ENCODE peak calls at places on chromosome 11, in ten cellular contexts. I is gastrocnemius medialis, R is coronary artery, Q is IMR-90, E is GM23248, V is pancreas, H is A549, Y is tibial nerve, B is NT2/D1, M is sigmoid colon. N is an unnamed sample.

GRCh38 chr11:71286701-71287643 is 34.6 kb upstream of the SHANK2 start:
- DNase-seq in Q (peak), Y (no peak), I (no peak), V (peak), B (no peak), E (peak), M (peak), H (no peak), R (peak), N (no peak)

GRCh38 chr11:124867700-124868099 is 2.5 kb downstream of the ROBO3 start:
- DNase-seq in B (no peak), V (no peak), R (peak), Q (peak), H (peak), E (peak), Y (no peak), I (no peak), M (peak), N (no peak)

GRCh38 chr11:35615911-35616900 is 2.1 kb upstream of the FJX1 start:
- DNase-seq in H (peak), R (no peak), I (no peak), E (peak), Y (no peak), Q (peak), V (no peak), M (no peak), B (no peak), N (peak)

GRCh38 chr11:61123775-61124571 is 21.7 kb downstream of the CD5 start:
- DNase-seq in Y (no peak), I (no peak), H (no peak), V (no peak), B (no peak), E (no peak), M (no peak), Q (no peak), R (no peak), N (no peak)

GRCh38 chr11:59614277-59615131 is 1.1 kb downstream of the OSBP start:
- DNase-seq in H (no peak), E (peak), Q (no peak), Y (no peak), B (no peak), I (no peak), M (no peak), V (no peak), R (no peak), N (no peak)

GRCh38 chr11:8387693-8388092 is 124.0 kb upstream of the LMO1 start:
- DNase-seq in R (no peak), Y (no peak), B (no peak), M (no peak), H (no peak), I (no peak), V (no peak), E (no peak), Q (no peak), N (no peak)

GRCh38 chr11:83971063-83971462 is 684.9 kb upstream of the CCDC90B start:
- DNase-seq in V (no peak), E (peak), Y (no peak), I (no peak), H (no peak), Q (peak), R (no peak), B (no peak), M (no peak), N (no peak)

GRCh38 chr11:17504330-17505107 is 27.9 kb upstream of the ABCC8 start:
- DNase-seq in H (peak), B (peak), Q (peak), R (no peak), M (peak), V (peak), E (peak), Y (peak), I (peak), N (peak)

GRCh38 chr11:36689442-36689841 is 91.4 kb upstream of the RAG2 start:
- DNase-seq in B (no peak), E (no peak), H (no peak), I (no peak), M (no peak), V (no peak), Q (no peak), Y (no peak), R (no peak), N (no peak)

GRCh38 chr11:117600261-117600783 is 196.7 kb downstream of the DSCAML1 start:
- DNase-seq in M (peak), Y (no peak), B (no peak), E (no peak), H (no peak), I (no peak), V (no peak), R (no peak), Q (no peak), N (no peak)

GRCh38 chr11:69040581-69041260 is 8.0 kb upstream of the TPCN2 start:
- DNase-seq in R (no peak), Y (no peak), M (no peak), H (no peak), E (peak), Q (peak), B (peak), V (no peak), I (no peak), N (no peak)

GRCh38 chr11:82775218-82775617 is 41.6 kb upstream of the FAM181B start:
- DNase-seq in Y (no peak), M (no peak), H (no peak), I (no peak), Q (no peak), R (no peak), E (no peak), V (no peak), B (no peak), N (no peak)

GRCh38 chr11:43948341-43949185 is 6.1 kb downstream of the C11orf96 start:
- DNase-seq in R (no peak), Y (no peak), M (no peak), B (no peak), Q (no peak), I (no peak), V (no peak), E (no peak), H (no peak), N (no peak)

GRCh38 chr11:66070604-66071325 is 693 bp downstream of the PACS1 start:
- DNase-seq in Y (no peak), I (peak), B (no peak), H (peak), E (peak), R (peak), M (peak), Q (peak), V (peak), N (peak)

GRCh38 chr11:11229691-11230090 is 123.4 kb downstream of the CSNK2A3 start:
- DNase-seq in H (no peak), I (no peak), Y (no peak), R (peak), M (no peak), E (peak), B (no peak), V (no peak), Q (peak), N (no peak)

GRCh38 chr11:19237813-19238212 is 2.9 kb downstream of the E2F8 start:
- DNase-seq in I (no peak), E (no peak), V (no peak), B (no peak), Q (no peak), R (no peak), Y (no peak), H (no peak), M (no peak), N (no peak)

GRCh38 chr11:75558939-75559843 is 2.9 kb upstream of the SERPINH1 start:
- DNase-seq in E (peak), M (no peak), H (no peak), V (no peak), R (no peak), I (no peak), B (no peak), Y (no peak), Q (peak), N (peak)

GRCh38 chr11:85407648-85408047 is 219.5 kb downstream of the DLG2 start:
- DNase-seq in M (no peak), E (no peak), V (no peak), H (no peak), B (no peak), I (no peak), R (no peak), Q (no peak), Y (no peak), N (no peak)

GRCh38 chr11:73818838-73819237 is 31.2 kb downstream of the MRPL48 start:
- DNase-seq in Y (no peak), H (no peak), I (no peak), V (no peak), R (no peak), E (peak), M (no peak), B (peak), Q (peak), N (no peak)

GRCh38 chr11:12455938-12456337 is 78.6 kb downstream of the PARVA start:
- DNase-seq in Y (no peak), I (no peak), V (no peak), M (no peak), B (no peak), E (peak), R (no peak), H (no peak), Q (peak), N (no peak)

GRCh38 chr11:86896486-86896885 is 58.7 kb downstream of the FZD4 start:
- DNase-seq in E (peak), Y (no peak), I (no peak), B (no peak), V (no peak), H (no peak), M (no peak), R (no peak), Q (peak), N (no peak)

GRCh38 chr11:33500865-33501479 is 199.7 kb downstream of the C11orf91 start:
- DNase-seq in H (no peak), E (peak), V (no peak), B (no peak), Q (peak), Y (no peak), I (no peak), M (no peak), R (no peak), N (no peak)

GRCh38 chr11:120597250-120597649 is 85.7 kb downstream of the GRIK4 start:
- DNase-seq in M (no peak), Q (no peak), R (no peak), V (no peak), E (no peak), Y (no peak), I (no peak), B (no peak), H (no peak), N (no peak)

GRCh38 chr11:64763804-64764611 is 4.2 kb upstream of the PYGM start:
- DNase-seq in R (no peak), M (no peak), B (no peak), E (no peak), H (no peak), Q (no peak), I (no peak), V (no peak), Y (no peak), N (no peak)

GRCh38 chr11:112300094-112300786 is 39.6 kb upstream of the PLET1 start:
- DNase-seq in Y (no peak), I (no peak), H (no peak), V (no peak), E (no peak), Q (no peak), M (no peak), B (no peak), R (no peak), N (no peak)

GRCh38 chr11:72970557-72971118 is 156.4 kb downstream of the ATG16L2 start:
- DNase-seq in Y (no peak), R (no peak), I (no peak), M (no peak), E (no peak), Q (peak), B (no peak), V (no peak), H (no peak), N (no peak)

GRCh38 chr11:111846063-111846462 is 25.3 kb downstream of the ALG9 start:
- DNase-seq in Y (no peak), B (no peak), R (no peak), M (no peak), V (no peak), E (peak), H (no peak), I (no peak), Q (peak), N (no peak)

GRCh38 chr11:128095459-128096096 is 491.8 kb downstream of the ETS1 start:
- DNase-seq in B (no peak), V (no peak), R (no peak), Q (peak), Y (no peak), I (no peak), H (no peak), E (peak), M (no peak), N (no peak)

GRCh38 chr11:64035581-64035980 is at the start of gene FLRT1:
- DNase-seq in V (no peak), I (no peak), Y (no peak), B (no peak), Q (no peak), R (no peak), H (no peak), M (no peak), E (peak), N (no peak)

GRCh38 chr11:19789840-19790710 is 77.4 kb downstream of the NAV2 start:
- DNase-seq in B (no peak), V (no peak), M (no peak), I (no peak), Y (no peak), Q (peak), H (no peak), R (no peak), E (peak), N (no peak)

GRCh38 chr11:5257296-5257695 is 2.7 kb upstream of the HBG2 start:
- DNase-seq in B (peak), R (no peak), E (no peak), Q (no peak), H (no peak), Y (no peak), I (no peak), M (no peak), V (no peak), N (no peak)

GRCh38 chr11:66880484-66881211 is 23.8 kb downstream of the LRFN4 start:
- DNase-seq in B (no peak), Q (peak), I (no peak), H (no peak), M (no peak), R (no peak), E (no peak), Y (no peak), V (no peak), N (no peak)

GRCh38 chr11:74680703-74681531 is 50.3 kb downstream of the CHRDL2 start:
- DNase-seq in E (no peak), M (no peak), Q (no peak), H (no peak), R (peak), Y (no peak), V (no peak), B (no peak), I (no peak), N (no peak)

GRCh38 chr11:32962016-32962415 is 53.7 kb upstream of the DEPDC7 start:
- DNase-seq in I (no peak), H (no peak), M (no peak), Y (no peak), R (no peak), V (no peak), Q (peak), E (peak), B (no peak), N (no peak)

GRCh38 chr11:96061730-96062524 is 138.0 kb upstream of the MTMR2 start:
- DNase-seq in R (no peak), Q (peak), E (peak), H (no peak), I (no peak), V (no peak), Y (no peak), M (no peak), B (no peak), N (no peak)

GRCh38 chr11:134645576-134645975 is 233.5 kb upstream of the B3GAT1 start:
- DNase-seq in I (no peak), H (no peak), R (no peak), Y (no peak), Q (no peak), E (no peak), M (peak), B (no peak), V (no peak), N (no peak)

DNA sequence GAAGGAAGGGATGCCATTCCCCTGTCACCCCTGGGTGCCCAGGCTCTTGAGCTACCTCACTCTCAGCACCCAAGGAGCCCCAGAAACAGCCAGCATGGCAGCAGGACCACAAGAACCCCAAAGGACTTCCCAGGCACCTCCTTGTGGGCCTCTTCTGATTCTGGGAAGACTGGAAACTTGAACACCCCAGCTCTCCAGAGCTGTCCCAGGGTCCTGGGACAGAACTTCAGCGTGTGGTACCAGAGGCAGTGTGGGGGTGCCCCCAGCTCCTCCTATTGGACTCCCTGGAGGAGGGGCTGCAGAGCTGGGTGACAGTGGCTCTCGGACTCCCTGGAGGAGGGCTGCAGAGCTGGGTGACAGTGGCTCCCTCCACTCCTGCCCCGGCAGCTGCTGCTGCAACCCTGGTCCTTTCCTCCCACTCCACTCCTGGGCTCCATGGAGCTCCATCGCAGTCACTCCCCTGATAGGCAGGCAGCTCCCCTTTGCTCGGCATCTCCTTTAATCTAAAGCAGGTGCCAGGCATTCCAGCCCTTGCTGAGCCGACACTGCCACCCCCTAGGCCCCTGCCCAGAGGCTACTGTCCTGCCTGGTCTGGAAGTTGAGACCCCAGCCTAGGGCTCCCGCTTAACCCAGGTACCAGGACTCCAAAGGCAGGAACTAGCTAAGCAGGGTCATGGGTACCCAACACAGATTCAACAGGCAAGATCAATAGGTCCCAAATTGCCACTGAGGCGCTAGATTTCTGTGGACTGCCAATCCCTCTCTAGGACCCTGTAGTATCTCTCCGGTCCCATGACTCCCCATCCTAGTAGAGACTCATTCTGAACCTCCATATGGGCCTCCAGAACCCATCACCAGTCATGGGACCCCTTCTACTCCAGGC is 2.7 kb downstream of the BCL9L start:
- DNase-seq in R (no peak), Y (no peak), B (no peak), E (peak), V (no peak), H (no peak), M (peak), Q (no peak), I (no peak), N (no peak)
- H3K4me3 ChIP-seq in R (peak), Y (peak), B (peak), E (peak), V (peak), H (peak), M (peak), Q (peak), I (peak), N (peak)

DNA sequence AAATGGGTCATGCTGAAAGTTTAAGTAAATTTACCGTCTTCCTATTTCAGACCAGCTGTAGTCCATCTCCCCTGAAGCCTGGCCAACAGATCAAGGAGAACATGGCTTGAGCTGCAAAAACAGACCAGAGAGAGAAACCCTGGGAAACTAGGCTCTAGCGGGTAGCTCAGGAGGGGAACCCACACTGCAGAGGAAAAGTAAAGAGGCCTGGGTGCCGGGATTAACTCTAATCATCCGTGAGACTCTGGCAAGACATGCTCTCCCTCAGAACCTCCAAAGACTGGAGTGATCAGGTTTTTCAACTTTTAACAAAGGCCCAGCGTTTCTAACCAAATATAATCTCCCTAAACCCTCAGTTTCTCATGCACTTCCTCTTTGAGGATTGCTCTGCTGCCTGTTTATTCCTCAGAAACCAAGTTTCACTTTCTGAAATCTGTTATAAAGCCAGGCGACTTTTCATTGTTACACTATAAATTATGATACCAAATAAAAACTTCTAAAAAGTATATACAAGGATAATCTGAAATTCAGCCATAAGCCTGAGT is 67.4 kb downstream of the GAB2 start:
- DNase-seq in Q (peak), I (no peak), V (no peak), R (no peak), H (no peak), M (peak), B (no peak), Y (no peak), E (peak), N (peak)
- H3K4me3 ChIP-seq in Q (peak), I (peak), V (no peak), R (peak), H (no peak), M (peak), B (no peak), Y (no peak), E (peak), N (no peak)

GRCh38 chr11:114036958-114037357 is 22.6 kb upstream of the ZBTB16 start:
- DNase-seq in R (no peak), Q (no peak), V (no peak), M (no peak), I (no peak), E (no peak), H (no peak), B (no peak), Y (no peak), N (no peak)
- H3K4me3 ChIP-seq in R (peak), Q (no peak), V (no peak), M (no peak), I (peak), E (peak), H (no peak), B (no peak), Y (no peak), N (no peak)

GRCh38 chr11:122440783-122441701 is 214.5 kb upstream of the UBASH3B start:
- DNase-seq in I (no peak), B (peak), Y (peak), Q (no peak), M (peak), H (no peak), V (no peak), R (no peak), E (peak), N (peak)
- H3K4me3 ChIP-seq in I (peak), B (peak), Y (peak), Q (peak), M (peak), H (peak), V (peak), R (peak), E (peak), N (peak)

GRCh38 chr11:126915430-126915829 is 85.1 kb downstream of the KIRREL3 start:
- DNase-seq in Q (no peak), Y (no peak), M (no peak), I (no peak), B (no peak), H (no peak), E (peak), R (no peak), V (no peak), N (no peak)

GRCh38 chr11:126920833-126921232 is 79.7 kb downstream of the KIRREL3 start:
- DNase-seq in I (no peak), E (no peak), Q (no peak), Y (no peak), H (no peak), R (no peak), V (no peak), B (no peak), M (no peak), N (no peak)

GRCh38 chr11:126918556-126918955 is 82.0 kb downstream of the KIRREL3 start:
- DNase-seq in B (no peak), V (no peak), Y (no peak), H (no peak), M (no peak), E (peak), Q (peak), R (no peak), I (no peak), N (no peak)

GRCh38 chr11:126917531-126918204 is 82.9 kb downstream of the KIRREL3 start:
- DNase-seq in E (peak), I (no peak), Y (no peak), M (no peak), B (no peak), V (no peak), Q (peak), H (peak), R (no peak), N (no peak)

GRCh38 chr11:126919147-126919823 is 81.3 kb downstream of the KIRREL3 start:
- DNase-seq in Q (no peak), I (no peak), H (no peak), B (no peak), V (no peak), R (no peak), Y (no peak), M (no peak), E (no peak), N (no peak)
- H3K4me3 ChIP-seq in Q (no peak), I (no peak), H (no peak), B (no peak), V (no peak), R (no peak), Y (no peak), M (no peak), E (no peak), N (no peak)

GRCh38 chr11:1389932-1390587 is at the start of gene BRSK2:
- DNase-seq in R (no peak), I (no peak), E (peak), H (no peak), V (no peak), Y (no peak), M (no peak), Q (no peak), B (no peak), N (peak)

GRCh38 chr11:1388763-1389102 is 1.0 kb upstream of the BRSK2 start:
- DNase-seq in Y (no peak), M (no peak), E (no peak), Q (no peak), R (no peak), B (no peak), H (no peak), V (no peak), I (no peak), N (no peak)

GRCh38 chr11:1389103-1389931 is 417 bp upstream of the BRSK2 start:
- DNase-seq in H (peak), V (peak), M (peak), Y (peak), R (peak), Q (peak), E (peak), B (peak), I (peak), N (peak)

GRCh38 chr11:1387521-1387920 is 2.2 kb upstream of the BRSK2 start:
- DNase-seq in Q (no peak), E (no peak), I (no peak), H (no peak), B (no peak), R (no peak), M (no peak), Y (no peak), V (no peak), N (no peak)

GRCh38 chr11:1387961-1388762 is 1.6 kb upstream of the BRSK2 start:
- DNase-seq in R (no peak), M (no peak), H (no peak), V (no peak), E (no peak), Q (no peak), B (no peak), Y (no peak), I (no peak), N (no peak)
- H3K4me3 ChIP-seq in R (peak), M (no peak), H (peak), V (no peak), E (no peak), Q (peak), B (peak), Y (no peak), I (no peak), N (no peak)

N was measured in heart right ventricle.